ENCODE peak calls at places on chromosome 4, in five cellular contexts. O is Right ventricle myocardium superior; G is activated CD4-positive, CD25-positive, alpha-beta regulatory T cell; U is memory B cell; C is GM04504. J is an unnamed sample.
A peak's percentile ranks its signal among the peaks of the same experiment; 100 is the strongest.

GRCh38 chr4:83440148-83440814 is 15.3 kb downstream of the HELQ start:
- DNase-seq in G (no peak), U (no peak), O (no peak), C (no peak), J (no peak)

GRCh38 chr4:143313527-143313926 is 23.1 kb upstream of the GAB1 start:
- DNase-seq in U (no peak), O (no peak), G (no peak), C (no peak), J (no peak)

GRCh38 chr4:42331914-42332368 is 65.3 kb upstream of the SHISA3 start:
- DNase-seq in G (no peak), O (peak; percentile 63), U (no peak), C (no peak), J (no peak)

GRCh38 chr4:3312362-3312761 is 19.5 kb downstream of the RGS12 start:
- DNase-seq in O (peak; percentile 3), G (no peak), U (no peak), C (no peak), J (no peak)

GRCh38 chr4:92266521-92266920 is 37.2 kb upstream of the GRID2 start:
- DNase-seq in U (no peak), C (no peak), O (no peak), G (no peak), J (no peak)

GRCh38 chr4:77959566-77960338 is 97.1 kb downstream of the MRPL1 start:
- DNase-seq in G (no peak), C (peak; percentile 24), O (no peak), U (peak; percentile 14), J (no peak)

GRCh38 chr4:61070269-61070668 is 129.9 kb upstream of the ADGRL3 start:
- DNase-seq in U (no peak), G (no peak), C (no peak), O (no peak), J (no peak)

GRCh38 chr4:177489847-177490246 is 47.6 kb upstream of the AGA start:
- DNase-seq in O (no peak), G (no peak), C (no peak), U (no peak), J (no peak)

GRCh38 chr4:673349-674091 is 556 bp downstream of the ATP5ME start:
- DNase-seq in G (no peak), O (peak; percentile 82), U (no peak), C (no peak), J (no peak)

GRCh38 chr4:61992351-61992750 is 792.2 kb downstream of the ADGRL3 start:
- DNase-seq in G (no peak), C (no peak), U (no peak), O (no peak), J (no peak)

GRCh38 chr4:185920171-185920570 is 108.2 kb upstream of the SORBS2 start:
- DNase-seq in O (no peak), U (no peak), C (no peak), G (no peak), J (no peak)

GRCh38 chr4:94285666-94286065 is 57.0 kb downstream of the HPGDS start:
- DNase-seq in U (no peak), O (no peak), G (no peak), C (no peak), J (no peak)

GRCh38 chr4:19583827-19584569 is 667.7 kb upstream of the SLIT2 start:
- DNase-seq in G (no peak), C (no peak), O (no peak), U (no peak), J (no peak)

GRCh38 chr4:88928852-88929251 is 128.1 kb downstream of the FAM13A start:
- DNase-seq in U (no peak), O (no peak), C (no peak), G (no peak), J (no peak)

GRCh38 chr4:1208266-1208961 is 36.0 kb upstream of the SPON2 start:
- DNase-seq in C (no peak), U (no peak), O (peak; percentile 47), G (no peak), J (no peak)

GRCh38 chr4:104500452-104500851 is 5.8 kb upstream of the CXXC4 start:
- DNase-seq in O (no peak), G (no peak), C (no peak), U (no peak), J (no peak)

GRCh38 chr4:8599657-8600056 is 7.1 kb downstream of the CPZ start:
- DNase-seq in C (peak; percentile 84), U (no peak), G (no peak), O (no peak), J (peak; percentile 74)

GRCh38 chr4:7354937-7355336 is 79.8 kb downstream of the PSAPL1 start:
- DNase-seq in C (no peak), U (no peak), G (no peak), O (no peak), J (no peak)

GRCh38 chr4:82043809-82044137 is 330.0 kb downstream of the HNRNPD start:
- DNase-seq in C (no peak), G (no peak), O (no peak), U (no peak), J (no peak)

GRCh38 chr4:122625156-122625555 is 4.3 kb upstream of the IL21 start:
- DNase-seq in O (no peak), G (no peak), U (no peak), C (no peak), J (no peak)

GRCh38 chr4:76380561-76380960 is 40.4 kb downstream of the CCDC158 start:
- DNase-seq in O (no peak), C (no peak), G (no peak), U (no peak), J (no peak)

GRCh38 chr4:140266958-140267568 is 106.4 kb upstream of the SCOC start:
- DNase-seq in C (no peak), O (no peak), G (no peak), U (no peak), J (no peak)

GRCh38 chr4:65624651-65625050 is 45.6 kb downstream of the EPHA5 start:
- DNase-seq in U (no peak), C (no peak), O (no peak), G (no peak), J (no peak)

J was measured in BJ.